ENCODE peak calls at places on chromosomes 16 and 17, in eight cellular contexts. One of them, this sample, is unnamed.

GRCh38 chr16:51937771-51938170 is 609.2 kb downstream of the TOX3 start:
- DNase-seq in A673: no peak
- DNase-seq in choroid plexus epithelial cell: peak; percentile 27
- DNase-seq in gastrocnemius medialis: no peak
- DNase-seq in A549: no peak
- DNase-seq in OCI-LY7: no peak
- DNase-seq in tibial artery: no peak
- DNase-seq in dorsolateral prefrontal cortex: no peak
- DNase-seq in this sample: no peak

GRCh38 chr16:57736419-57737281 is 1.1 kb downstream of the KATNB1 start:
- DNase-seq in OCI-LY7: peak; percentile 53
- DNase-seq in choroid plexus epithelial cell: peak; percentile 84
- DNase-seq in tibial artery: no peak
- DNase-seq in dorsolateral prefrontal cortex: no peak
- DNase-seq in A673: peak; percentile 78
- DNase-seq in gastrocnemius medialis: no peak
- DNase-seq in A549: peak; percentile 79
- DNase-seq in this sample: peak; percentile 90

GRCh38 chr17:27878776-27879562 is 14.2 kb downstream of the LYRM9 start:
- DNase-seq in tibial artery: no peak
- DNase-seq in choroid plexus epithelial cell: no peak
- DNase-seq in OCI-LY7: no peak
- DNase-seq in A673: no peak
- DNase-seq in dorsolateral prefrontal cortex: no peak
- DNase-seq in gastrocnemius medialis: no peak
- DNase-seq in A549: no peak
- DNase-seq in this sample: no peak

GRCh38 chr17:73210002-73210678 is 17.3 kb downstream of the COG1 start:
- DNase-seq in OCI-LY7: no peak
- DNase-seq in tibial artery: no peak
- DNase-seq in A549: peak; percentile 75
- DNase-seq in dorsolateral prefrontal cortex: no peak
- DNase-seq in gastrocnemius medialis: no peak
- DNase-seq in A673: peak; percentile 37
- DNase-seq in choroid plexus epithelial cell: no peak
- DNase-seq in this sample: no peak

GRCh38 chr17:83149761-83150251 is 70.4 kb downstream of the METRNL start:
- DNase-seq in A673: no peak
- DNase-seq in choroid plexus epithelial cell: peak; percentile 44
- DNase-seq in A549: no peak
- DNase-seq in OCI-LY7: no peak
- DNase-seq in tibial artery: peak; percentile 58
- DNase-seq in dorsolateral prefrontal cortex: peak; percentile 10
- DNase-seq in gastrocnemius medialis: no peak
- DNase-seq in this sample: peak; percentile 12

GRCh38 chr17:27469256-27469655 is 13.0 kb downstream of the KSR1 start:
- DNase-seq in OCI-LY7: no peak
- DNase-seq in A549: no peak
- DNase-seq in choroid plexus epithelial cell: no peak
- DNase-seq in A673: no peak
- DNase-seq in gastrocnemius medialis: no peak
- DNase-seq in dorsolateral prefrontal cortex: no peak
- DNase-seq in tibial artery: no peak
- DNase-seq in this sample: no peak

GRCh38 chr17:45223541-45224528 is 2.1 kb downstream of the FMNL1 start:
- DNase-seq in OCI-LY7: peak; percentile 59
- DNase-seq in gastrocnemius medialis: no peak
- DNase-seq in dorsolateral prefrontal cortex: no peak
- DNase-seq in choroid plexus epithelial cell: no peak
- DNase-seq in A673: no peak
- DNase-seq in tibial artery: no peak
- DNase-seq in A549: no peak
- DNase-seq in this sample: peak; percentile 88

GRCh38 chr17:50052822-50053653 is 2.9 kb upstream of the ITGA3 start:
- DNase-seq in OCI-LY7: no peak
- DNase-seq in A549: no peak
- DNase-seq in gastrocnemius medialis: no peak
- DNase-seq in dorsolateral prefrontal cortex: no peak
- DNase-seq in A673: no peak
- DNase-seq in choroid plexus epithelial cell: no peak
- DNase-seq in tibial artery: no peak
- DNase-seq in this sample: no peak

GRCh38 chr16:15782573-15783365 is 74.1 kb downstream of the MYH11 start:
- DNase-seq in dorsolateral prefrontal cortex: no peak
- DNase-seq in choroid plexus epithelial cell: peak; percentile 10
- DNase-seq in A673: peak; percentile 32
- DNase-seq in tibial artery: no peak
- DNase-seq in OCI-LY7: no peak
- DNase-seq in A549: no peak
- DNase-seq in gastrocnemius medialis: no peak
- DNase-seq in this sample: no peak

GRCh38 chr16:85690469-85691064 is 1.8 kb upstream of the GINS2 start:
- DNase-seq in dorsolateral prefrontal cortex: no peak
- DNase-seq in OCI-LY7: no peak
- DNase-seq in A673: peak; percentile 35
- DNase-seq in A549: no peak
- DNase-seq in tibial artery: no peak
- DNase-seq in choroid plexus epithelial cell: peak; percentile 7
- DNase-seq in gastrocnemius medialis: no peak
- DNase-seq in this sample: no peak

GRCh38 chr17:6670571-6670970 is 19.0 kb downstream of the C17orf100 start:
- DNase-seq in dorsolateral prefrontal cortex: no peak
- DNase-seq in A549: no peak
- DNase-seq in tibial artery: no peak
- DNase-seq in OCI-LY7: no peak
- DNase-seq in gastrocnemius medialis: no peak
- DNase-seq in A673: no peak
- DNase-seq in choroid plexus epithelial cell: no peak
- DNase-seq in this sample: no peak

GRCh38 chr16:66740010-66740409 is 11.4 kb downstream of the DYNC1LI2 start:
- DNase-seq in tibial artery: no peak
- DNase-seq in OCI-LY7: peak; percentile 53
- DNase-seq in choroid plexus epithelial cell: peak; percentile 68
- DNase-seq in dorsolateral prefrontal cortex: no peak
- DNase-seq in A549: peak; percentile 80
- DNase-seq in A673: peak; percentile 68
- DNase-seq in gastrocnemius medialis: no peak
- DNase-seq in this sample: no peak

GRCh38 chr17:50855708-50856330 is 10.3 kb downstream of the TOB1 start:
- DNase-seq in A673: no peak
- DNase-seq in gastrocnemius medialis: no peak
- DNase-seq in OCI-LY7: no peak
- DNase-seq in dorsolateral prefrontal cortex: no peak
- DNase-seq in A549: no peak
- DNase-seq in tibial artery: no peak
- DNase-seq in choroid plexus epithelial cell: no peak
- DNase-seq in this sample: no peak

GRCh38 chr17:59369026-59369724 is 37.7 kb downstream of the YPEL2 start:
- DNase-seq in A673: no peak
- DNase-seq in choroid plexus epithelial cell: peak; percentile 83
- DNase-seq in gastrocnemius medialis: peak; percentile 59
- DNase-seq in dorsolateral prefrontal cortex: no peak
- DNase-seq in A549: no peak
- DNase-seq in OCI-LY7: no peak
- DNase-seq in tibial artery: no peak
- DNase-seq in this sample: no peak

GRCh38 chr16:68367034-68367433 is 56.2 kb downstream of the PRMT7 start:
- DNase-seq in dorsolateral prefrontal cortex: no peak
- DNase-seq in OCI-LY7: peak; percentile 62
- DNase-seq in A673: peak; percentile 58
- DNase-seq in tibial artery: no peak
- DNase-seq in gastrocnemius medialis: no peak
- DNase-seq in choroid plexus epithelial cell: peak; percentile 64
- DNase-seq in A549: peak; percentile 58
- DNase-seq in this sample: no peak

GRCh38 chr17:50198026-50198669 is 3.3 kb downstream of the COL1A1 start:
- DNase-seq in tibial artery: peak; percentile 86
- DNase-seq in A549: peak; percentile 86
- DNase-seq in gastrocnemius medialis: no peak
- DNase-seq in OCI-LY7: peak; percentile 60
- DNase-seq in dorsolateral prefrontal cortex: peak; percentile 67
- DNase-seq in A673: peak; percentile 82
- DNase-seq in choroid plexus epithelial cell: peak; percentile 90
- DNase-seq in this sample: no peak

GRCh38 chr16:76661691-76662090 is 384.5 kb downstream of the CNTNAP4 start:
- DNase-seq in choroid plexus epithelial cell: no peak
- DNase-seq in A549: no peak
- DNase-seq in gastrocnemius medialis: no peak
- DNase-seq in tibial artery: no peak
- DNase-seq in dorsolateral prefrontal cortex: no peak
- DNase-seq in A673: no peak
- DNase-seq in OCI-LY7: no peak
- DNase-seq in this sample: no peak

DNA sequence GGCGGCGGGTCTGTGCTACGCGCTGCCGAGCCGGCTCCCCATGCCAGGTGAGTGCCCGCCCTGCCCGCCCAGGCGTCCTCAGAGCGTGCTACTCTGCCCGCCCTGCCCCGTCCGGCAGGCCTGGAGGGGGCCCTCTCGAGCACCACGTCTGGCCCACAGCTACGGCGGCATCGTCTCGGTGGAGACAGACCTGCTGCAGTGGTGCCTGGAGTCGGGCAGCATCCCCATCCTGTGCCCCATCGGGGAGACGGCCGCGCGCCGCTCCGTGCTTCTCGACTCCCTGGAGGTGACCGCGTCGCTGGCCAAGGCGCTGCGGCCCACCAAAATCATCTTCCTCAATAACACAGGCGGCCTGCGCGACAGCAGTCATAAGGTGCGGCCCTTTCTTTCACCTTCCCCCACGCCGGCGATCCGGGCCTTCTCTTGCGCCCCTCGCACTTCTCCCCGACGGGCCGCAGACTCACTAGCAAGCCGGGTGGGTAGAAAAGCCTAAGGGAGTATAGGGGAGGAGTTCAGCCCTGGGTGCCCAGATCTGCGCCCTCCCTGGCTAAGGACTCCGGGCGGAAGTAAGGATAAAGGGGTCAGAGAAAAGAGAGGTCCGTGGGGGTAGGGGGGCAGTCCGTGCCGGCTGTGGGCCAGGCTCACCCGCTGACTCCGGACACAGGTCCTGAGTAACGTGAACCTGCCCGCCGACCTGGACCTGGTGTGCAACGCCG is 1.6 kb downstream of the NAGS start:
- DNase-seq in dorsolateral prefrontal cortex: no peak
- DNase-seq in OCI-LY7: peak; percentile 33
- DNase-seq in tibial artery: peak; percentile 68
- DNase-seq in A673: no peak
- DNase-seq in gastrocnemius medialis: no peak
- DNase-seq in A549: no peak
- DNase-seq in choroid plexus epithelial cell: peak; percentile 38
- DNase-seq in this sample: peak; percentile 90
- TF ChIP-seq CTCF in dorsolateral prefrontal cortex: no peak
- TF ChIP-seq CTCF in OCI-LY7: peak; percentile 15
- TF ChIP-seq CTCF in tibial artery: no peak
- TF ChIP-seq CTCF in A673: no peak
- TF ChIP-seq CTCF in gastrocnemius medialis: no peak
- TF ChIP-seq CTCF in A549: no peak
- TF ChIP-seq CTCF in choroid plexus epithelial cell: peak; percentile 35
- TF ChIP-seq CTCF in this sample: no peak

GRCh38 chr16:48811478-48811877 is 201.5 kb upstream of the N4BP1 start:
- DNase-seq in A549: no peak
- DNase-seq in A673: no peak
- DNase-seq in tibial artery: no peak
- DNase-seq in choroid plexus epithelial cell: no peak
- DNase-seq in gastrocnemius medialis: no peak
- DNase-seq in OCI-LY7: no peak
- DNase-seq in dorsolateral prefrontal cortex: no peak
- DNase-seq in this sample: no peak

GRCh38 chr16:48810803-48811453 is 200.9 kb upstream of the N4BP1 start:
- DNase-seq in A549: no peak
- DNase-seq in OCI-LY7: no peak
- DNase-seq in choroid plexus epithelial cell: no peak
- DNase-seq in A673: no peak
- DNase-seq in tibial artery: no peak
- DNase-seq in dorsolateral prefrontal cortex: no peak
- DNase-seq in gastrocnemius medialis: no peak
- DNase-seq in this sample: no peak

GRCh38 chr16:48813485-48813884 is 203.5 kb upstream of the N4BP1 start:
- DNase-seq in A549: no peak
- DNase-seq in A673: no peak
- DNase-seq in gastrocnemius medialis: no peak
- DNase-seq in choroid plexus epithelial cell: no peak
- DNase-seq in OCI-LY7: no peak
- DNase-seq in tibial artery: no peak
- DNase-seq in dorsolateral prefrontal cortex: no peak
- DNase-seq in this sample: no peak

GRCh38 chr16:48812856-48813255 is 202.9 kb upstream of the N4BP1 start:
- DNase-seq in dorsolateral prefrontal cortex: no peak
- DNase-seq in tibial artery: no peak
- DNase-seq in gastrocnemius medialis: no peak
- DNase-seq in A673: no peak
- DNase-seq in choroid plexus epithelial cell: no peak
- DNase-seq in A549: no peak
- DNase-seq in OCI-LY7: no peak
- DNase-seq in this sample: peak; percentile 21

GRCh38 chr16:48810436-48810802 is 200.4 kb upstream of the N4BP1 start:
- DNase-seq in dorsolateral prefrontal cortex: no peak
- DNase-seq in choroid plexus epithelial cell: no peak
- DNase-seq in A549: no peak
- DNase-seq in OCI-LY7: no peak
- DNase-seq in tibial artery: no peak
- DNase-seq in gastrocnemius medialis: no peak
- DNase-seq in A673: no peak
- DNase-seq in this sample: peak; percentile 82
- H3K4me3 ChIP-seq in dorsolateral prefrontal cortex: peak overlapping the region; percentile 50
- H3K4me3 ChIP-seq in choroid plexus epithelial cell: no peak overlapping the region
- H3K4me3 ChIP-seq in A549: no peak overlapping the region
- H3K4me3 ChIP-seq in OCI-LY7: no peak overlapping the region
- H3K4me3 ChIP-seq in tibial artery: no peak overlapping the region
- H3K4me3 ChIP-seq in gastrocnemius medialis: no peak overlapping the region
- H3K4me3 ChIP-seq in A673: no peak overlapping the region
- H3K4me3 ChIP-seq in this sample: no peak overlapping the region

GRCh38 chr17:2123467-2124251 is 68.8 kb downstream of the HIC1 start:
- DNase-seq in OCI-LY7: peak; percentile 16
- DNase-seq in A549: no peak
- DNase-seq in choroid plexus epithelial cell: peak; percentile 47
- DNase-seq in gastrocnemius medialis: no peak
- DNase-seq in tibial artery: no peak
- DNase-seq in A673: no peak
- DNase-seq in dorsolateral prefrontal cortex: no peak
- DNase-seq in this sample: peak; percentile 79
- TF ChIP-seq CTCF in OCI-LY7: no peak
- TF ChIP-seq CTCF in A549: no peak
- TF ChIP-seq CTCF in choroid plexus epithelial cell: no peak
- TF ChIP-seq CTCF in gastrocnemius medialis: no peak
- TF ChIP-seq CTCF in tibial artery: no peak
- TF ChIP-seq CTCF in A673: no peak
- TF ChIP-seq CTCF in dorsolateral prefrontal cortex: no peak
- TF ChIP-seq CTCF in this sample: no peak

DNA sequence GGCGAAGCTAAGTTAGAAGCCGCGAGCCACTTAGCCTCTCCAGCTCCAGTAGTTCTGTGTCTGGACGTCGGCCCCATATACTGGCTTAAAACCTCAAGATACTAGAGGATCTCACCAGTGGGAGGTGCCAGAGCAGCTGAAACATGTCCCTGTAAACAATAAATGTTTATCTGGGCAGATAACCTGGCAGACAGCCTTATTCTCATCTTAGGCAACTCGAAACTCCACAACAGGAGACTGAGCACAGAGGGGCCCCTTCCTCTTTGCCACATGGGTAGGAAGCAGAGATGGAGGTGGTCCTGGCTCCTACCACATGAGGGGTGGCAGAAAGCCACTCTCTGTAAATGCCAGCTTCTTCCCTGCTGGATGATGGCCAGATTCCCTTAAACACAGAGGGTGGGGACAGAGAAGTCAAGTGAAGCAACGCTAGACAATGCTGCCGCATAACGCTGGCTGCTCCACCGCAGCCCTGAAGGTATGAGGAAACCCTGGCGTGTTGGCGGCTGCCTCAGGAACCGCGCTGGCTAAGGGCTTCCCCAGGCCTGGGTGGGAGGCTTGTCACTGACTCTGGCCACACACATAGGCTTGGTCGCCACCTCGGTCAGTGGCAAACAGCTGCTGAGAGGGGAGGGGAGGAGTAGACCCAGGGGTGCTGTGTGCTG is 67.9 kb downstream of the HIC1 start:
- DNase-seq in gastrocnemius medialis: peak; percentile 63
- DNase-seq in dorsolateral prefrontal cortex: no peak
- DNase-seq in choroid plexus epithelial cell: peak; percentile 94
- DNase-seq in A549: no peak
- DNase-seq in OCI-LY7: no peak
- DNase-seq in A673: peak; percentile 66
- DNase-seq in tibial artery: peak; percentile 70
- DNase-seq in this sample: peak; percentile 44
- H3K4me3 ChIP-seq in gastrocnemius medialis: peak overlapping the region; percentile 22
- H3K4me3 ChIP-seq in dorsolateral prefrontal cortex: peak overlapping the region; percentile 36
- H3K4me3 ChIP-seq in choroid plexus epithelial cell: no peak overlapping the region
- H3K4me3 ChIP-seq in A549: no peak overlapping the region
- H3K4me3 ChIP-seq in OCI-LY7: no peak overlapping the region
- H3K4me3 ChIP-seq in A673: no peak overlapping the region
- H3K4me3 ChIP-seq in tibial artery: no peak overlapping the region
- H3K4me3 ChIP-seq in this sample: no peak overlapping the region

This sample was measured in lower leg skin.